ENCODE peak calls at places on chromosomes 6 and 20, in five cellular contexts. Z, J, E, P and Q are unnamed samples.

GRCh38 chr20:18443841-18444240 is 23.0 kb downstream of the DZANK1 start:
- DNase-seq in Z (no peak), E (peak; percentile 19), J (no peak), P (no peak), Q (no peak)

GRCh38 chr20:513429-513828 is 30.2 kb downstream of the CSNK2A1 start:
- DNase-seq in E (peak; percentile 44), J (no peak), Z (no peak), P (no peak), Q (no peak)

GRCh38 chr6:50819906-50820589 is 1.4 kb downstream of the TFAP2B start:
- DNase-seq in Z (no peak), E (no peak), J (no peak), P (no peak), Q (no peak)

GRCh38 chr6:161033667-161034066 is 42.1 kb downstream of the MAP3K4 start:
- DNase-seq in Z (no peak), J (no peak), P (no peak), E (no peak), Q (no peak)

GRCh38 chr6:132365319-132365907 is 35.9 kb downstream of the MOXD1 start:
- DNase-seq in E (no peak), P (no peak), Z (no peak), J (no peak), Q (no peak)

GRCh38 chr6:144211160-144211559 is 60.8 kb downstream of the STX11 start:
- DNase-seq in P (no peak), Z (no peak), E (peak; percentile 65), J (no peak), Q (no peak)

GRCh38 chr6:11589261-11589660 is 51.7 kb downstream of the TMEM170B start:
- DNase-seq in J (no peak), P (no peak), E (peak; percentile 6), Z (no peak), Q (no peak)

GRCh38 chr6:82025271-82025670 is 222.3 kb downstream of the IBTK start:
- DNase-seq in P (no peak), J (no peak), Z (no peak), E (peak; percentile 15), Q (no peak)

GRCh38 chr20:37764333-37764935 is 70.6 kb downstream of the CTNNBL1 start:
- DNase-seq in Z (no peak), J (no peak), E (no peak), P (no peak), Q (no peak)

GRCh38 chr20:50368813-50369224 is 141.4 kb upstream of the PTPN1 start:
- DNase-seq in P (no peak), Z (no peak), E (peak; percentile 63), J (no peak), Q (no peak)

GRCh38 chr6:39378175-39378889 is 55.8 kb upstream of the KCNK16 start:
- DNase-seq in Z (no peak), E (no peak), P (no peak), J (no peak), Q (no peak)

GRCh38 chr6:108746411-108746810 is 101.8 kb upstream of the ARMC2 start:
- DNase-seq in E (no peak), P (no peak), Z (peak; percentile 43), J (no peak), Q (no peak)

GRCh38 chr6:143607959-143608358 is 69.8 kb upstream of the PHACTR2 start:
- DNase-seq in E (no peak), P (no peak), J (no peak), Z (no peak), Q (peak; percentile 67)

GRCh38 chr6:32081168-32081624 is 27.9 kb downstream of the TNXB start:
- DNase-seq in J (no peak), Z (peak; percentile 41), E (peak; percentile 89), P (peak; percentile 65), Q (peak; percentile 74)

GRCh38 chr20:16100767-16101166 is 472.5 kb downstream of the KIF16B start:
- DNase-seq in Z (no peak), P (no peak), E (no peak), J (no peak), Q (no peak)

GRCh38 chr6:36757943-36758508 is 60.4 kb downstream of the RAB44 start:
- DNase-seq in Z (no peak), E (no peak), J (no peak), P (no peak), Q (no peak)

GRCh38 chr20:49644980-49645565 is 68.6 kb downstream of the B4GALT5 start:
- DNase-seq in Z (no peak), P (no peak), J (no peak), E (peak; percentile 12), Q (no peak)

GRCh38 chr6:56795852-56796532 is 153.3 kb upstream of the DST start:
- DNase-seq in E (peak; percentile 43), J (no peak), Z (no peak), P (no peak), Q (no peak)

GRCh38 chr20:59820204-59821041 is 113.0 kb downstream of the SYCP2 start:
- DNase-seq in P (peak; percentile 63), Z (no peak), E (no peak), J (no peak), Q (peak; percentile 16)

GRCh38 chr20:16104783-16105182 is 468.5 kb downstream of the KIF16B start:
- DNase-seq in J (no peak), E (no peak), P (no peak), Z (no peak), Q (no peak)

GRCh38 chr6:37625591-37626374 is 71.9 kb downstream of the MDGA1 start:
- DNase-seq in P (no peak), Z (no peak), E (no peak), J (no peak), Q (peak; percentile 45)

GRCh38 chr20:8161262-8162071 is 29.4 kb downstream of the PLCB1 start:
- DNase-seq in E (peak; percentile 23), P (no peak), Z (no peak), J (no peak), Q (no peak)

GRCh38 chr6:42101186-42101657 is 41.2 kb downstream of the C6orf132 start:
- DNase-seq in P (no peak), J (no peak), Z (peak; percentile 61), E (peak; percentile 56), Q (no peak)

GRCh38 chr20:37901280-37901666 is 1.7 kb upstream of the VSTM2L start:
- DNase-seq in Z (no peak), P (no peak), E (no peak), J (no peak), Q (no peak)

DNA sequence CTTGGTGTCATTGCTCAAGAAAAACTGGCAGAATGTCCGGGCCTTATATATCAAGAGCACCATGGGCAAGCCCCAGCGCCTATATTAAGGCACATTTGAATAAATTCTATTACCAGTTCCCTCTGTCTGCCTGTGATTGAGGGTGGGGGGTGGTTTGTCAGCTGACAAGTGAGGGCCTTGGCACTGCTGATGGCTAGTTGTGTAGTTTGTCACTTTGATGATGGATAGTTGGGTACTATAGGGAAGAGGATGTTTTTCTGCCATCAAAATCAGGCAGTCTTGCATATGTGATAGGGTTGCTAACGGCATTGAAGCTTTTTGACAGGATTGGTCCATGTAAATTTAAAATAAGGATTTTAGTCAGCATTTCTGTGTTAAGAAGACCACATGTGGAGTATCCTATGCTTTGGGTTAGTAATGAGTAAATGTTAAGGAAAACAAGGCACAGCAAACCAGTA is 2.5 kb downstream of the RPL10A start:
- DNase-seq in E (no peak), P (no peak), Z (no peak), J (no peak), Q (no peak)
- TF ChIP-seq POLR2A in E (no peak), P (no peak), Z (no peak), J (no peak), Q (no peak)

DNA sequence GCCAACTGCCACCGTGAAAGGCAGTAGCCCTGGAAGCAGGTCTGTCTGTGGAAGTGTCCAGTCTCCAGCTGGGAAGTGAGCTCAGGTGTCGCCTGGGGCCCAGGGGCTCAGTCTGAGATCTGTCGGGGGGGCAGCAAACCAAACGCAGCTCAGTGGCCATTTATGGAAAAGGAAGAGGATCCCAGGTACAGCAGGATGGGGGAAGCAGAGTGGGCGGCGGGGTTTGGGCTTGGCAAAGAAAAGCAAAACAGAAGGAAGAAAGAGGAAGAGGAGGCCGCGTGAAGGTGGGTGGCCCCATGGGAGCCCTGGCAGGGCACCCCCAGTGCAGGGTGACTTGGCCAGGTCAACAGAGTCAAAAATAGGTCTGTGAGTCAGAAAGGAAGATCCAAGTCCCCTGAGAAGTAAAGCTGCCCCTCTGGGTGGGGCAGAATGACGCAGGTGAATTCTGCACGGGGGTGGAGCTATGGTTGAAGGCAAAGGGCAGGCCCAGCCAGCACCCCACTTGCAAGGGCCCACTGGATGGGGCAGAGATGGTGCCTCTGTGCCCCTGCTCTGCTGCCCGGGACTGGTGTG is 5.3 kb downstream of the PXDC1 start:
- DNase-seq in J (no peak), E (no peak), P (no peak), Z (peak; percentile 16), Q (no peak)
- H3K4me3 ChIP-seq in J (no peak overlapping the region), E (no peak overlapping the region), P (no peak overlapping the region), Z (no peak overlapping the region), Q (no peak overlapping the region)

GRCh38 chr20:63765918-63766317 is 26.3 kb downstream of the SLC2A4RG start:
- DNase-seq in E (no peak), Z (no peak), J (no peak), P (no peak), Q (no peak)

GRCh38 chr20:63768591-63769515 is 29.3 kb downstream of the SLC2A4RG start:
- DNase-seq in Z (no peak), P (no peak), J (no peak), E (no peak), Q (no peak)

GRCh38 chr20:63766695-63767426 is 27.3 kb downstream of the SLC2A4RG start:
- DNase-seq in P (no peak), Z (no peak), J (no peak), E (no peak), Q (no peak)

GRCh38 chr20:63767456-63767855 is 27.9 kb downstream of the SLC2A4RG start:
- DNase-seq in Z (peak; percentile 30), J (no peak), E (no peak), P (no peak), Q (peak; percentile 49)

DNA sequence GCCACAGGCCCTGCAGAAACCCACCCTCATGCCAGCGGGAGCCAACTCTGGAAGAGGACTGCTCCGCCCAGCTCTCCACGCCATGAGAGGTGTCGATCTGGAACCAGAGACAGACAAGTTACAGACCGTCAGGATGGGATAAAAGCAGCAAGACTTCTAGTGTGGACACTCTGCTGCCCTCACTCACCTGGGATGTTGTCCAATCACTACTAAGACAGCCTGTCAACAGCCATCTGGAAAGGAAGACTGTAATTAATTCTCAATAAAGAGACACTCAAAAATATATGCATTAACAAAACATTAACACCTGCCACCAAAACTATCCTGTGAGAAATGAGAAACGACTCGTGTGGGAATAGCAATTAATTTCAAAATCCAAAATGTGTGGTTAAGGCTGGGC is 28.3 kb downstream of the SLC2A4RG start:
- DNase-seq in P (no peak), J (no peak), E (no peak), Z (no peak), Q (no peak)
- H3K27ac ChIP-seq in P (no peak overlapping the region), J (no peak overlapping the region), E (no peak overlapping the region), Z (no peak overlapping the region), Q (peak overlapping the region; percentile 14)

DNA sequence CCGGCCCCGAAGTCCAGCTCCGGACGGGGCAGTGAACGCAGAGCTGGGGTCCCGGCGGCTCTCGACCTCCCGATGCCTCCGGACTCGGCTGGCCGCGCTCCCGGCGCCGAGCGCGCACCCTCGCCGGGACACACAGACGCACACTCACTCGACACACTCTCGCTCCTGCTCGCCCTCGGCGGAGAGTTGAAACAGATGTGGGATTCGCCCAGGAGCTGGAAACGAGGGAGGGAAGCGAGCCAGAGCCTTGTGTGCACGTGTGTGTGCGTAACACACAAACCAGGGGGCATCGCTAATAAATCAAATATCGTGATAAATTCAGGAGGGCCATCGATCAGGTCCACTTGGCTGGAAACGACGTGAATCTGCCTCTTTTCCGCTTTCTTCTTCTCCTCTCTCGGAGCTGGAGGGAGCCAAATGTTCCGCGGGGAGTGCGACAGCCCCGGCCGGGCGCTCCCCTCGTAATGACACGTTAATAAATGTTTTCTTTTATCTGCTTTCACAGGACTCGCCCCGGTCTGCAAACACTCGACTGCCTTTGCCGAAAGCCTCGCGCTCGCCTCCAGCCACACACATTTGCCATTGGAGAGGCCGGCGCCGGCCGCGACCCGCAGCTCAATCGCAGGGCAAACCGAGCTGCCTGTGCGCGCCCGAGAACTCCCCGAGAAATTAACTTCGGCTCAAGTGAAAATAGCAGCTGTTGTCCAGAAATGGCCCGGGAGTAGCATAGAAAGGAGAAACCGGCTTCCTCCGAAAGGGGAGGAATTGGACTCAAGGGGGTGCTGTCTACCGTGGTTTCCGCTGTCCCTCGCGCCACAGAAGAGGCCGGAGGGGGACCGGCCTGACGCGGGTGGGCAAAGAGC is 850 bp upstream of the SULF2 start:
- DNase-seq in Z (peak; percentile 69), E (peak; percentile 71), J (peak; percentile 64), P (peak; percentile 33), Q (peak; percentile 87)
- TF ChIP-seq POLR2A in Z (peak; percentile 63), E (no peak), J (no peak), P (no peak), Q (no peak)